ENCODE peak calls at places on chromosomes 6 and 20, in four cellular contexts. One of them, this sample, is unnamed.

GRCh38 chr6:8391934-8392333 is 43.4 kb downstream of the SLC35B3 start:
- DNase-seq in uterus: no peak
- DNase-seq in choroid plexus epithelial cell: no peak
- DNase-seq in tibial artery: no peak
- DNase-seq in this sample: no peak

GRCh38 chr6:28814032-28814976 is 109.5 kb downstream of the TRIM27 start:
- DNase-seq in choroid plexus epithelial cell: no peak
- DNase-seq in uterus: no peak
- DNase-seq in tibial artery: no peak
- DNase-seq in this sample: no peak

GRCh38 chr6:31813463-31813849 is 1.6 kb downstream of the HSPA1L start:
- DNase-seq in tibial artery: no peak
- DNase-seq in choroid plexus epithelial cell: no peak
- DNase-seq in uterus: no peak
- DNase-seq in this sample: no peak

GRCh38 chr6:139262519-139263300 is 29.1 kb downstream of the TXLNB start:
- DNase-seq in uterus: no peak
- DNase-seq in choroid plexus epithelial cell: no peak
- DNase-seq in tibial artery: no peak
- DNase-seq in this sample: no peak

GRCh38 chr6:10487668-10488327 is 33.4 kb upstream of the GCNT2 start:
- DNase-seq in tibial artery: no peak
- DNase-seq in choroid plexus epithelial cell: no peak
- DNase-seq in uterus: no peak
- DNase-seq in this sample: no peak

GRCh38 chr20:41094656-41095055 is 42.7 kb upstream of the PLCG1 start:
- DNase-seq in uterus: no peak
- DNase-seq in tibial artery: no peak
- DNase-seq in choroid plexus epithelial cell: no peak
- DNase-seq in this sample: no peak

GRCh38 chr20:49603209-49603627 is 35.3 kb upstream of the PTGIS start:
- DNase-seq in uterus: peak
- DNase-seq in tibial artery: no peak
- DNase-seq in choroid plexus epithelial cell: peak
- DNase-seq in this sample: no peak

GRCh38 chr6:137589067-137589848 is 95.1 kb upstream of the OLIG3 start:
- DNase-seq in uterus: no peak
- DNase-seq in tibial artery: no peak
- DNase-seq in choroid plexus epithelial cell: peak
- DNase-seq in this sample: no peak

GRCh38 chr6:108594640-108595039 is 33.9 kb downstream of the FOXO3 start:
- DNase-seq in uterus: no peak
- DNase-seq in tibial artery: peak
- DNase-seq in choroid plexus epithelial cell: no peak
- DNase-seq in this sample: no peak

GRCh38 chr6:34522740-34523139 is 33.4 kb downstream of the SPDEF start:
- DNase-seq in choroid plexus epithelial cell: no peak
- DNase-seq in tibial artery: no peak
- DNase-seq in uterus: no peak
- DNase-seq in this sample: no peak

GRCh38 chr6:118665011-118665410 is 13.6 kb upstream of the CEP85L start:
- DNase-seq in tibial artery: no peak
- DNase-seq in choroid plexus epithelial cell: no peak
- DNase-seq in uterus: no peak
- DNase-seq in this sample: no peak

GRCh38 chr20:57531986-57532566 is 7.1 kb upstream of the CTCFL start:
- DNase-seq in tibial artery: no peak
- DNase-seq in choroid plexus epithelial cell: no peak
- DNase-seq in uterus: no peak
- DNase-seq in this sample: no peak

GRCh38 chr6:14804444-14805210 is 441.2 kb upstream of the JARID2 start:
- DNase-seq in choroid plexus epithelial cell: peak
- DNase-seq in uterus: peak
- DNase-seq in tibial artery: peak
- DNase-seq in this sample: peak

GRCh38 chr6:163415620-163416379 is 1.3 kb downstream of the QKI start:
- DNase-seq in tibial artery: peak
- DNase-seq in choroid plexus epithelial cell: peak
- DNase-seq in uterus: peak
- DNase-seq in this sample: no peak

GRCh38 chr6:150079604-150080003 is 10.7 kb upstream of the ULBP3 start:
- DNase-seq in uterus: no peak
- DNase-seq in tibial artery: no peak
- DNase-seq in choroid plexus epithelial cell: peak
- DNase-seq in this sample: no peak

GRCh38 chr6:38792356-38792755 is 77.2 kb downstream of the DNAH8 start:
- DNase-seq in tibial artery: no peak
- DNase-seq in choroid plexus epithelial cell: no peak
- DNase-seq in uterus: no peak
- DNase-seq in this sample: no peak

GRCh38 chr6:6379573-6379972 is 59.1 kb upstream of the F13A1 start:
- DNase-seq in choroid plexus epithelial cell: no peak
- DNase-seq in tibial artery: no peak
- DNase-seq in uterus: no peak
- DNase-seq in this sample: no peak

GRCh38 chr6:137958809-137959565 is 91.9 kb downstream of the TNFAIP3 start:
- DNase-seq in choroid plexus epithelial cell: peak
- DNase-seq in tibial artery: no peak
- DNase-seq in uterus: no peak
- DNase-seq in this sample: no peak

GRCh38 chr6:47440722-47441121 is 36.9 kb upstream of the CD2AP start:
- DNase-seq in uterus: no peak
- DNase-seq in choroid plexus epithelial cell: no peak
- DNase-seq in tibial artery: no peak
- DNase-seq in this sample: no peak

GRCh38 chr6:136037246-136037884 is 185.9 kb downstream of the PDE7B start:
- DNase-seq in choroid plexus epithelial cell: peak
- DNase-seq in uterus: peak
- DNase-seq in tibial artery: no peak
- DNase-seq in this sample: no peak

GRCh38 chr20:21389368-21389767 is 8.0 kb downstream of the NKX2-4 start:
- DNase-seq in tibial artery: no peak
- DNase-seq in choroid plexus epithelial cell: no peak
- DNase-seq in uterus: no peak
- DNase-seq in this sample: no peak

GRCh38 chr6:26161322-26161721 is 74.1 kb downstream of the HFE start:
- DNase-seq in tibial artery: no peak
- DNase-seq in uterus: no peak
- DNase-seq in choroid plexus epithelial cell: no peak
- DNase-seq in this sample: no peak

GRCh38 chr6:34350100-34350936 is 42.2 kb downstream of the NUDT3 start:
- DNase-seq in uterus: no peak
- DNase-seq in tibial artery: no peak
- DNase-seq in choroid plexus epithelial cell: peak
- DNase-seq in this sample: no peak

GRCh38 chr6:166251196-166251595 is 57.0 kb downstream of the PRR18 start:
- DNase-seq in choroid plexus epithelial cell: no peak
- DNase-seq in tibial artery: no peak
- DNase-seq in uterus: no peak
- DNase-seq in this sample: no peak

GRCh38 chr6:166251655-166252054 is 56.5 kb downstream of the PRR18 start:
- DNase-seq in tibial artery: no peak
- DNase-seq in choroid plexus epithelial cell: no peak
- DNase-seq in uterus: no peak
- DNase-seq in this sample: no peak

GRCh38 chr6:166257911-166258318 is 50.3 kb downstream of the PRR18 start:
- DNase-seq in uterus: no peak
- DNase-seq in choroid plexus epithelial cell: no peak
- DNase-seq in tibial artery: no peak
- DNase-seq in this sample: no peak

GRCh38 chr6:166252601-166253000 is 55.6 kb downstream of the PRR18 start:
- DNase-seq in uterus: no peak
- DNase-seq in tibial artery: no peak
- DNase-seq in choroid plexus epithelial cell: no peak
- DNase-seq in this sample: no peak

DNA sequence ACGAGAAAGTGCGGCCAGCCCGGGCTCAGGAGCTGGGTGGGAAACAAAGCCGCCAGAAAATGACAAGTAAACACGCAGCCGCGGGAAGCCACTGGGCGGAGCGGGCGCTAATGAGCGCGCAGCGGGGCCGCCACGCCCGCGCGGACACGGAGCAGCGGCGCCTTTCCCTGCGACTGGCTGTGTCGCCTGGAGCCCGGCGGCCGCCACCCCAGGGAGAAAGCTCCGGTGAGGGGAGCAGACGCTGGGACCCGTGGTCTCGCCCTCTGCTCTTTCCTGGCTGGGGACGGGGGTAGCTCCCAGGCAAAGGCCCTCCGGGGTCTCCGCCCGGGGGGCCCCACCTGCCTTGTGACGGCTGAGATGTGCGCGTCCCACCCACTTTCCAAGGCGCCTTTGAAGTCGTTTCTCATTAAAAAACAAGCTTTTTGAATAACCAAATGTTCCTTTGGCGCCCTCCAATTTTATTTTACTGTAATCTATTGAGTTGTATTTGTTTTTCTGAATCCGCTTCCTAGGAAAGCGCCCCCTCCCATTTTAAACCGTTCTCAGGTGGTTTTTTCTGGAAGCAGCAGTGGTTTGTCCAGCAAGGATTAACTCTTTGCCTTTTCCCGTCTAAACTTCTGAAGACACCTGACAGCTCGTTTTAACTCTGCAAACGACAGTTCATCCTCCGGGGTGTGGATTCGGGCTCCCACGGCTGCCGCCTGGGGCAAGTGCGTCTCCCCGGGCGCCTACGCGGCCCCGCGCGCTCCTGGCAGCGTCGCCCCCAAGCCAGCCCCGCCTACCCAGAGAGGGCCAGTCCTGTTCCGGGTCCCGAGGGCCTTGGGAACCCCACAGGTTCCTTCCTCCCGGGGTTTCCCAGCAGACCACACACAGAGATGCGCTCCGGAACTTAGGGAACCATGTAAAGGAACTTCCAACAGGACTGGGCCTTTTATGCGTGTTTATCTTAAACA is 54.6 kb downstream of the PRR18 start:
- DNase-seq in choroid plexus epithelial cell: peak
- DNase-seq in uterus: no peak
- DNase-seq in tibial artery: no peak
- DNase-seq in this sample: no peak
- H3K4me3 ChIP-seq in choroid plexus epithelial cell: peak
- H3K4me3 ChIP-seq in uterus: no peak
- H3K4me3 ChIP-seq in tibial artery: peak
- H3K4me3 ChIP-seq in this sample: peak

GRCh38 chr6:41416165-41416837 is 80.9 kb downstream of the NCR2 start:
- DNase-seq in uterus: no peak
- DNase-seq in choroid plexus epithelial cell: no peak
- DNase-seq in tibial artery: no peak
- DNase-seq in this sample: no peak
- H3K4me3 ChIP-seq in uterus: no peak
- H3K4me3 ChIP-seq in choroid plexus epithelial cell: no peak
- H3K4me3 ChIP-seq in tibial artery: no peak
- H3K4me3 ChIP-seq in this sample: no peak

GRCh38 chr6:79733388-79733787 is 102.3 kb downstream of the SH3BGRL2 start:
- DNase-seq in uterus: no peak
- DNase-seq in tibial artery: no peak
- DNase-seq in choroid plexus epithelial cell: peak
- DNase-seq in this sample: no peak

GRCh38 chr6:79734374-79734773 is 103.2 kb downstream of the SH3BGRL2 start:
- DNase-seq in tibial artery: no peak
- DNase-seq in choroid plexus epithelial cell: no peak
- DNase-seq in uterus: no peak
- DNase-seq in this sample: no peak

GRCh38 chr6:79742030-79742429 is 110.9 kb downstream of the SH3BGRL2 start:
- DNase-seq in choroid plexus epithelial cell: no peak
- DNase-seq in uterus: no peak
- DNase-seq in tibial artery: no peak
- DNase-seq in this sample: no peak

GRCh38 chr6:79735183-79735582 is 104.1 kb downstream of the SH3BGRL2 start:
- DNase-seq in uterus: no peak
- DNase-seq in choroid plexus epithelial cell: no peak
- DNase-seq in tibial artery: no peak
- DNase-seq in this sample: no peak

GRCh38 chr6:79737172-79737571 is 106.0 kb downstream of the SH3BGRL2 start:
- DNase-seq in choroid plexus epithelial cell: peak
- DNase-seq in tibial artery: no peak
- DNase-seq in uterus: no peak
- DNase-seq in this sample: no peak
- H3K4me3 ChIP-seq in choroid plexus epithelial cell: peak
- H3K4me3 ChIP-seq in tibial artery: peak
- H3K4me3 ChIP-seq in uterus: no peak
- H3K4me3 ChIP-seq in this sample: no peak

GRCh38 chr20:19975436-19975799 is 41.7 kb upstream of the NAA20 start:
- DNase-seq in tibial artery: no peak
- DNase-seq in choroid plexus epithelial cell: peak
- DNase-seq in uterus: no peak
- DNase-seq in this sample: no peak

GRCh38 chr20:19977373-19977770 is 39.8 kb upstream of the NAA20 start:
- DNase-seq in uterus: no peak
- DNase-seq in choroid plexus epithelial cell: peak
- DNase-seq in tibial artery: no peak
- DNase-seq in this sample: no peak

GRCh38 chr20:19978511-19979210 is 38.5 kb upstream of the NAA20 start:
- DNase-seq in uterus: no peak
- DNase-seq in choroid plexus epithelial cell: no peak
- DNase-seq in tibial artery: no peak
- DNase-seq in this sample: no peak

GRCh38 chr20:19975901-19976300 is 41.3 kb upstream of the NAA20 start:
- DNase-seq in choroid plexus epithelial cell: peak
- DNase-seq in uterus: no peak
- DNase-seq in tibial artery: no peak
- DNase-seq in this sample: no peak

GRCh38 chr20:19976595-19977372 is 40.4 kb upstream of the NAA20 start:
- DNase-seq in uterus: peak
- DNase-seq in tibial artery: peak
- DNase-seq in choroid plexus epithelial cell: peak
- DNase-seq in this sample: peak
- H3K4me3 ChIP-seq in uterus: peak
- H3K4me3 ChIP-seq in tibial artery: peak
- H3K4me3 ChIP-seq in choroid plexus epithelial cell: peak
- H3K4me3 ChIP-seq in this sample: peak

DNA sequence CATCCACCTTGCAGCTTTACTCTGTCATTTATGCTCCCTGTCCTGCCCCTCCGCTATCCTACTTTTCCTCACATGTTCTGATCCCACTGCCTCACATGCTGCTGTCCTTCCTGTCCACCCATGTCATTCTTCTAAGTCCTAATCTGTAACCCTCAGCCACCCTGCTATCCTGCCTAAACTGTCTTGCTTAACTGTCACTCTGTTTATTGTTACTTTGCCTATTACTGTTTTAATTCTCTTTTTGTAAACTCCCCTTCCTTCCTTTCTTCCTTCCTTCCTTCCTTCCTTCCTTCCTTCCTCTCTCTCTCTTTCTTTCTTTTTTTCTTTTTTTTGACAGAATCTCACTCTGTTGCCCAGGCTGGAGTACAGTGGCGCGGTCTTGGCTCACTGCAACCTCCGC is 1.4 kb downstream of the CUL9 start:
- DNase-seq in choroid plexus epithelial cell: no peak
- DNase-seq in tibial artery: no peak
- DNase-seq in uterus: no peak
- DNase-seq in this sample: no peak
- H3K4me3 ChIP-seq in choroid plexus epithelial cell: no peak
- H3K4me3 ChIP-seq in tibial artery: no peak
- H3K4me3 ChIP-seq in uterus: no peak
- H3K4me3 ChIP-seq in this sample: no peak

This sample was measured in skeletal muscle cell.